ENCODE peak calls at places on chromosomes 3 and 15, in five cellular contexts. K is SW 1271, B is GM23248, N is dermis blood vessel endothelial cell, Y is T-helper 2 cell. A is an unnamed sample.

GRCh38 chr3:127218457-127218922 is 25.6 kb downstream of the PRR23E start:
- DNase-seq in K (no peak), B (no peak), N (no peak), Y (no peak), A (no peak)

GRCh38 chr3:14194865-14195264 is 16.2 kb downstream of the LSM3 start:
- DNase-seq in K (no peak), B (no peak), N (no peak), Y (no peak), A (no peak)

GRCh38 chr3:9732080-9732752 is 681 bp downstream of the BRPF1 start:
- DNase-seq in K (no peak), B (peak; percentile 63), N (peak; percentile 47), Y (no peak), A (no peak)

GRCh38 chr3:124774305-124774673 is 44.0 kb downstream of the UMPS start:
- DNase-seq in K (peak; percentile 28), B (peak; percentile 77), N (peak; percentile 82), Y (no peak), A (peak; percentile 87)

GRCh38 chr3:11195721-11196332 is 41.5 kb downstream of the HRH1 start:
- DNase-seq in K (peak; percentile 34), B (peak; percentile 78), N (peak; percentile 51), Y (no peak), A (peak; percentile 81)

GRCh38 chr15:101068961-101069734 is 150.0 kb downstream of the LRRK1 start:
- DNase-seq in K (no peak), B (peak; percentile 16), N (no peak), Y (no peak), A (no peak)

GRCh38 chr3:188284455-188285212 is 130.7 kb downstream of the LPP start:
- DNase-seq in K (no peak), B (peak; percentile 33), N (no peak), Y (peak; percentile 46), A (no peak)

GRCh38 chr3:138862924-138863775 is 28.4 kb upstream of the PIK3CB start:
- DNase-seq in K (no peak), B (peak; percentile 89), N (peak; percentile 66), Y (no peak), A (peak; percentile 64)

GRCh38 chr3:88000853-88001252 is 58.0 kb downstream of the CGGBP1 start:
- DNase-seq in K (no peak), B (no peak), N (peak; percentile 27), Y (no peak), A (peak; percentile 25)

GRCh38 chr3:64148955-64149653 is 76.2 kb downstream of the PRICKLE2 start:
- DNase-seq in K (no peak), B (no peak), N (no peak), Y (no peak), A (no peak)

GRCh38 chr3:38992117-38992779 is 59.5 kb downstream of the SCN11A start:
- DNase-seq in K (peak; percentile 55), B (peak; percentile 82), N (peak; percentile 21), Y (no peak), A (peak; percentile 64)

GRCh38 chr15:42939841-42940240 is 19.3 kb upstream of the TTBK2 start:
- DNase-seq in K (no peak), B (no peak), N (no peak), Y (no peak), A (no peak)

GRCh38 chr3:152222327-152222726 is 46.4 kb upstream of the MBNL1 start:
- DNase-seq in K (no peak), B (peak; percentile 91), N (no peak), Y (no peak), A (peak; percentile 89)

GRCh38 chr15:68022061-68022460 is 32.1 kb upstream of the PIAS1 start:
- DNase-seq in K (no peak), B (no peak), N (no peak), Y (no peak), A (no peak)

GRCh38 chr15:28098766-28099554 is at the start of gene OCA2:
- DNase-seq in K (no peak), B (peak; percentile 59), N (peak; percentile 27), Y (peak; percentile 28), A (peak; percentile 12)

GRCh38 chr3:139953131-139953910 is 18.3 kb downstream of the CLSTN2 start:
- DNase-seq in K (no peak), B (no peak), N (no peak), Y (no peak), A (no peak)

GRCh38 chr15:37106490-37107001 is 6.2 kb upstream of the MEIS2 start:
- DNase-seq in K (no peak), B (no peak), N (peak; percentile 64), Y (no peak), A (peak; percentile 71)

GRCh38 chr15:34116620-34117019 is 14.7 kb downstream of the PGBD4 start:
- DNase-seq in K (no peak), B (no peak), N (no peak), Y (no peak), A (no peak)

GRCh38 chr3:98563661-98564281 is 29.6 kb downstream of the CPOX start:
- DNase-seq in K (no peak), B (peak; percentile 77), N (no peak), Y (no peak), A (peak; percentile 42)

GRCh38 chr15:58761010-58761388 is 10.1 kb upstream of the MINDY2 start:
- DNase-seq in K (no peak), B (no peak), N (no peak), Y (no peak), A (no peak)

GRCh38 chr15:43799209-43799944 is 643 bp downstream of the SERINC4 start:
- DNase-seq in K (no peak), B (peak; percentile 6), N (no peak), Y (no peak), A (no peak)

GRCh38 chr3:38283810-38284775 is 2.0 kb downstream of the SLC22A14 start:
- DNase-seq in K (no peak), B (peak; percentile 90), N (no peak), Y (no peak), A (peak; percentile 85)

GRCh38 chr3:41075958-41076357 is 123.3 kb upstream of the CTNNB1 start:
- DNase-seq in K (no peak), B (peak; percentile 6), N (peak; percentile 3), Y (no peak), A (peak; percentile 2)

GRCh38 chr3:111577798-111578685 is 17.1 kb downstream of the ZBED2 start:
- DNase-seq in K (no peak), B (peak; percentile 86), N (peak; percentile 46), Y (no peak), A (peak; percentile 90)

GRCh38 chr15:92884813-92885461 is 15.2 kb upstream of the CHD2 start:
- DNase-seq in K (no peak), B (peak; percentile 59), N (peak; percentile 29), Y (no peak), A (peak; percentile 57)

GRCh38 chr3:128442070-128442469 is 24.6 kb downstream of the DNAJB8 start:
- DNase-seq in K (no peak), B (no peak), N (no peak), Y (no peak), A (no peak)

GRCh38 chr3:194631696-194632095 is 1.5 kb downstream of the TMEM44 start:
- DNase-seq in K (no peak), B (no peak), N (peak; percentile 53), Y (no peak), A (no peak)

GRCh38 chr3:26438325-26438940 is 184.1 kb upstream of the LRRC3B start:
- DNase-seq in K (no peak), B (no peak), N (no peak), Y (no peak), A (no peak)

GRCh38 chr15:88975891-88976290 is 62.7 kb upstream of the MFGE8 start:
- DNase-seq in K (no peak), B (peak; percentile 40), N (no peak), Y (no peak), A (no peak)

GRCh38 chr15:34795267-34796081 is at the start of gene ACTC1:
- DNase-seq in K (no peak), B (peak; percentile 89), N (peak; percentile 55), Y (no peak), A (peak; percentile 21)

GRCh38 chr15:97078556-97078955 is 748.1 kb downstream of the NR2F2 start:
- DNase-seq in K (no peak), B (no peak), N (no peak), Y (no peak), A (no peak)

GRCh38 chr15:58551764-58552504 is 120.1 kb downstream of the LIPC start:
- DNase-seq in K (no peak), B (peak; percentile 94), N (peak; percentile 70), Y (no peak), A (peak; percentile 96)

GRCh38 chr15:98398886-98399285 is 249.5 kb upstream of the IGF1R start:
- DNase-seq in K (no peak), B (no peak), N (no peak), Y (no peak), A (no peak)

GRCh38 chr3:128167646-128167972 is 14.3 kb downstream of the EEFSEC start:
- DNase-seq in K (no peak), B (no peak), N (no peak), Y (no peak), A (no peak)

A was measured in fibroblast of the aortic adventitia.